ENCODE peak calls at places on chromosomes 3 and 15, in five cellular contexts. One of them, this sample, is unnamed.

GRCh38 chr15:90126022-90126421 is 23.8 kb upstream of the IDH2 start:
- DNase-seq in ureter: no peak
- DNase-seq in sciatic nerve: no peak
- DNase-seq in T-cell: no peak
- DNase-seq in HuH-7: no peak
- DNase-seq in this sample: no peak

GRCh38 chr3:95705786-95706418 is 1108.5 kb upstream of the EPHA6 start:
- DNase-seq in ureter: no peak
- DNase-seq in sciatic nerve: no peak
- DNase-seq in T-cell: no peak
- DNase-seq in HuH-7: peak
- DNase-seq in this sample: no peak

GRCh38 chr3:158748237-158748828 is 16.1 kb upstream of the RARRES1 start:
- DNase-seq in ureter: peak
- DNase-seq in sciatic nerve: peak
- DNase-seq in T-cell: no peak
- DNase-seq in HuH-7: no peak
- DNase-seq in this sample: no peak

GRCh38 chr3:177565981-177566380 is 368.7 kb upstream of the TBL1XR1 start:
- DNase-seq in ureter: no peak
- DNase-seq in sciatic nerve: no peak
- DNase-seq in T-cell: no peak
- DNase-seq in HuH-7: no peak
- DNase-seq in this sample: no peak

GRCh38 chr15:53072077-53072476 is 281.9 kb upstream of the ONECUT1 start:
- DNase-seq in ureter: peak
- DNase-seq in sciatic nerve: no peak
- DNase-seq in T-cell: no peak
- DNase-seq in HuH-7: peak
- DNase-seq in this sample: no peak

GRCh38 chr3:113783463-113783862 is 36.6 kb downstream of the ATP6V1A start:
- DNase-seq in ureter: no peak
- DNase-seq in sciatic nerve: no peak
- DNase-seq in T-cell: no peak
- DNase-seq in HuH-7: no peak
- DNase-seq in this sample: no peak

GRCh38 chr3:58242340-58242739 is 4.7 kb downstream of the ABHD6 start:
- DNase-seq in ureter: no peak
- DNase-seq in sciatic nerve: no peak
- DNase-seq in T-cell: no peak
- DNase-seq in HuH-7: no peak
- DNase-seq in this sample: no peak

GRCh38 chr3:186255703-186256331 is 106.2 kb downstream of the DGKG start:
- DNase-seq in ureter: no peak
- DNase-seq in sciatic nerve: no peak
- DNase-seq in T-cell: no peak
- DNase-seq in HuH-7: peak
- DNase-seq in this sample: no peak

GRCh38 chr3:71581451-71581980 is 2.0 kb downstream of the FOXP1 start:
- DNase-seq in ureter: no peak
- DNase-seq in sciatic nerve: peak
- DNase-seq in T-cell: peak
- DNase-seq in HuH-7: no peak
- DNase-seq in this sample: peak

GRCh38 chr3:138774529-138775253 is 60.0 kb downstream of the PIK3CB start:
- DNase-seq in ureter: peak
- DNase-seq in sciatic nerve: no peak
- DNase-seq in T-cell: no peak
- DNase-seq in HuH-7: no peak
- DNase-seq in this sample: no peak

GRCh38 chr3:169952045-169952444 is 14.6 kb upstream of the SEC62 start:
- DNase-seq in ureter: no peak
- DNase-seq in sciatic nerve: no peak
- DNase-seq in T-cell: no peak
- DNase-seq in HuH-7: no peak
- DNase-seq in this sample: no peak

GRCh38 chr3:23685484-23686258 is 120.1 kb upstream of the UBE2E1 start:
- DNase-seq in ureter: peak
- DNase-seq in sciatic nerve: peak
- DNase-seq in T-cell: no peak
- DNase-seq in HuH-7: no peak
- DNase-seq in this sample: no peak

GRCh38 chr3:69182588-69183299 is 60.3 kb upstream of the LMOD3 start:
- DNase-seq in ureter: no peak
- DNase-seq in sciatic nerve: no peak
- DNase-seq in T-cell: no peak
- DNase-seq in HuH-7: no peak
- DNase-seq in this sample: no peak

GRCh38 chr15:96325579-96326331 is 4.7 kb upstream of the NR2F2 start:
- DNase-seq in ureter: no peak
- DNase-seq in sciatic nerve: no peak
- DNase-seq in T-cell: no peak
- DNase-seq in HuH-7: peak
- DNase-seq in this sample: no peak

GRCh38 chr3:149532463-149533180 is 58.1 kb downstream of the TM4SF4 start:
- DNase-seq in ureter: no peak
- DNase-seq in sciatic nerve: no peak
- DNase-seq in T-cell: no peak
- DNase-seq in HuH-7: no peak
- DNase-seq in this sample: no peak

GRCh38 chr15:47811160-47811559 is 93.9 kb downstream of the SEMA6D start:
- DNase-seq in ureter: no peak
- DNase-seq in sciatic nerve: no peak
- DNase-seq in T-cell: no peak
- DNase-seq in HuH-7: no peak
- DNase-seq in this sample: no peak

GRCh38 chr3:101036213-101036618 is 43.0 kb upstream of the ABI3BP start:
- DNase-seq in ureter: peak
- DNase-seq in sciatic nerve: no peak
- DNase-seq in T-cell: no peak
- DNase-seq in HuH-7: no peak
- DNase-seq in this sample: no peak

GRCh38 chr3:71423151-71423906 is 160.2 kb downstream of the FOXP1 start:
- DNase-seq in ureter: no peak
- DNase-seq in sciatic nerve: no peak
- DNase-seq in T-cell: no peak
- DNase-seq in HuH-7: no peak
- DNase-seq in this sample: no peak

GRCh38 chr15:40463279-40463678 is 7.5 kb upstream of the CHST14 start:
- DNase-seq in ureter: no peak
- DNase-seq in sciatic nerve: no peak
- DNase-seq in T-cell: no peak
- DNase-seq in HuH-7: no peak
- DNase-seq in this sample: no peak

GRCh38 chr3:155748611-155749365 is 3.9 kb upstream of the PLCH1 start:
- DNase-seq in ureter: no peak
- DNase-seq in sciatic nerve: no peak
- DNase-seq in T-cell: no peak
- DNase-seq in HuH-7: no peak
- DNase-seq in this sample: no peak